ENCODE peak calls at places on chromosomes 3 and 15, in nine cellular contexts. One of them, this sample, is unnamed.

GRCh38 chr3:55160241-55160877 is 232.5 kb upstream of the LRTM1 start:
- DNase-seq in ecto neural progenitor cell: no peak
- DNase-seq in renal cortical epithelial cell: peak; percentile 97
- DNase-seq in HS-27A: peak; percentile 100
- DNase-seq in DMS153: no peak
- DNase-seq in activated CD8-positive, alpha-beta memory T cell treated with anti-CD3 and anti-CD28 coated beads, Interleukin-2, amount 50 U/mL, for 48 hours: no peak
- DNase-seq in astrocyte: peak; percentile 100
- DNase-seq in bronchial epithelial cell: no peak
- DNase-seq in Right ventricle myocardium inferior: no peak
- DNase-seq in this sample: no peak

GRCh38 chr3:39188271-39189149 is 3.9 kb downstream of the XIRP1 start:
- DNase-seq in DMS153: no peak
- DNase-seq in Right ventricle myocardium inferior: no peak
- DNase-seq in renal cortical epithelial cell: no peak
- DNase-seq in activated CD8-positive, alpha-beta memory T cell treated with anti-CD3 and anti-CD28 coated beads, Interleukin-2, amount 50 U/mL, for 48 hours: no peak
- DNase-seq in HS-27A: no peak
- DNase-seq in bronchial epithelial cell: no peak
- DNase-seq in astrocyte: no peak
- DNase-seq in ecto neural progenitor cell: no peak
- DNase-seq in this sample: no peak

GRCh38 chr15:33226559-33227181 is 32.2 kb upstream of the FMN1 start:
- DNase-seq in Right ventricle myocardium inferior: no peak
- DNase-seq in renal cortical epithelial cell: peak; percentile 79
- DNase-seq in bronchial epithelial cell: peak; percentile 75
- DNase-seq in ecto neural progenitor cell: no peak
- DNase-seq in HS-27A: no peak
- DNase-seq in activated CD8-positive, alpha-beta memory T cell treated with anti-CD3 and anti-CD28 coated beads, Interleukin-2, amount 50 U/mL, for 48 hours: peak; percentile 65
- DNase-seq in DMS153: peak; percentile 51
- DNase-seq in astrocyte: peak; percentile 24
- DNase-seq in this sample: peak; percentile 58

GRCh38 chr3:167466961-167467360 is 6.9 kb downstream of the SERPINI2 start:
- DNase-seq in DMS153: no peak
- DNase-seq in renal cortical epithelial cell: no peak
- DNase-seq in ecto neural progenitor cell: no peak
- DNase-seq in Right ventricle myocardium inferior: no peak
- DNase-seq in HS-27A: no peak
- DNase-seq in bronchial epithelial cell: no peak
- DNase-seq in astrocyte: no peak
- DNase-seq in activated CD8-positive, alpha-beta memory T cell treated with anti-CD3 and anti-CD28 coated beads, Interleukin-2, amount 50 U/mL, for 48 hours: no peak
- DNase-seq in this sample: no peak

GRCh38 chr15:47409038-47409437 is 308.3 kb upstream of the SEMA6D start:
- DNase-seq in ecto neural progenitor cell: no peak
- DNase-seq in astrocyte: no peak
- DNase-seq in Right ventricle myocardium inferior: no peak
- DNase-seq in bronchial epithelial cell: no peak
- DNase-seq in DMS153: no peak
- DNase-seq in HS-27A: no peak
- DNase-seq in activated CD8-positive, alpha-beta memory T cell treated with anti-CD3 and anti-CD28 coated beads, Interleukin-2, amount 50 U/mL, for 48 hours: no peak
- DNase-seq in renal cortical epithelial cell: no peak
- DNase-seq in this sample: no peak

GRCh38 chr3:69201658-69202057 is 79.3 kb upstream of the LMOD3 start:
- DNase-seq in ecto neural progenitor cell: no peak
- DNase-seq in bronchial epithelial cell: no peak
- DNase-seq in astrocyte: no peak
- DNase-seq in activated CD8-positive, alpha-beta memory T cell treated with anti-CD3 and anti-CD28 coated beads, Interleukin-2, amount 50 U/mL, for 48 hours: no peak
- DNase-seq in renal cortical epithelial cell: no peak
- DNase-seq in DMS153: peak; percentile 46
- DNase-seq in Right ventricle myocardium inferior: no peak
- DNase-seq in HS-27A: no peak
- DNase-seq in this sample: peak; percentile 42

GRCh38 chr3:73314182-73314951 is 252.9 kb downstream of the EBLN2 start:
- DNase-seq in HS-27A: no peak
- DNase-seq in astrocyte: no peak
- DNase-seq in bronchial epithelial cell: no peak
- DNase-seq in Right ventricle myocardium inferior: no peak
- DNase-seq in activated CD8-positive, alpha-beta memory T cell treated with anti-CD3 and anti-CD28 coated beads, Interleukin-2, amount 50 U/mL, for 48 hours: no peak
- DNase-seq in ecto neural progenitor cell: no peak
- DNase-seq in renal cortical epithelial cell: no peak
- DNase-seq in DMS153: no peak
- DNase-seq in this sample: no peak

GRCh38 chr3:40162616-40163015 is 146.9 kb upstream of the EIF1B start:
- DNase-seq in Right ventricle myocardium inferior: no peak
- DNase-seq in HS-27A: no peak
- DNase-seq in ecto neural progenitor cell: no peak
- DNase-seq in renal cortical epithelial cell: peak; percentile 29
- DNase-seq in DMS153: no peak
- DNase-seq in astrocyte: no peak
- DNase-seq in activated CD8-positive, alpha-beta memory T cell treated with anti-CD3 and anti-CD28 coated beads, Interleukin-2, amount 50 U/mL, for 48 hours: no peak
- DNase-seq in bronchial epithelial cell: peak; percentile 36
- DNase-seq in this sample: no peak

GRCh38 chr3:126971891-126972351 is 11.0 kb upstream of the PLXNA1 start:
- DNase-seq in ecto neural progenitor cell: peak; percentile 67
- DNase-seq in HS-27A: no peak
- DNase-seq in Right ventricle myocardium inferior: peak; percentile 83
- DNase-seq in DMS153: no peak
- DNase-seq in activated CD8-positive, alpha-beta memory T cell treated with anti-CD3 and anti-CD28 coated beads, Interleukin-2, amount 50 U/mL, for 48 hours: no peak
- DNase-seq in renal cortical epithelial cell: peak; percentile 86
- DNase-seq in bronchial epithelial cell: no peak
- DNase-seq in astrocyte: peak; percentile 61
- DNase-seq in this sample: no peak

GRCh38 chr3:42052867-42053351 is 38.2 kb upstream of the TRAK1 start:
- DNase-seq in bronchial epithelial cell: no peak
- DNase-seq in ecto neural progenitor cell: no peak
- DNase-seq in Right ventricle myocardium inferior: no peak
- DNase-seq in HS-27A: no peak
- DNase-seq in astrocyte: no peak
- DNase-seq in activated CD8-positive, alpha-beta memory T cell treated with anti-CD3 and anti-CD28 coated beads, Interleukin-2, amount 50 U/mL, for 48 hours: no peak
- DNase-seq in renal cortical epithelial cell: no peak
- DNase-seq in DMS153: peak; percentile 7
- DNase-seq in this sample: no peak

GRCh38 chr3:2697589-2697988 is 412.6 kb downstream of the IL5RA start:
- DNase-seq in activated CD8-positive, alpha-beta memory T cell treated with anti-CD3 and anti-CD28 coated beads, Interleukin-2, amount 50 U/mL, for 48 hours: no peak
- DNase-seq in bronchial epithelial cell: no peak
- DNase-seq in astrocyte: no peak
- DNase-seq in renal cortical epithelial cell: no peak
- DNase-seq in Right ventricle myocardium inferior: no peak
- DNase-seq in DMS153: no peak
- DNase-seq in ecto neural progenitor cell: no peak
- DNase-seq in HS-27A: no peak
- DNase-seq in this sample: no peak

GRCh38 chr15:99604865-99605264 is 39.1 kb downstream of the MEF2A start:
- DNase-seq in activated CD8-positive, alpha-beta memory T cell treated with anti-CD3 and anti-CD28 coated beads, Interleukin-2, amount 50 U/mL, for 48 hours: no peak
- DNase-seq in ecto neural progenitor cell: no peak
- DNase-seq in bronchial epithelial cell: no peak
- DNase-seq in astrocyte: no peak
- DNase-seq in Right ventricle myocardium inferior: no peak
- DNase-seq in DMS153: no peak
- DNase-seq in renal cortical epithelial cell: peak; percentile 69
- DNase-seq in HS-27A: no peak
- DNase-seq in this sample: no peak

GRCh38 chr3:179446501-179446900 is 4.8 kb downstream of the GNB4 start:
- DNase-seq in bronchial epithelial cell: peak; percentile 35
- DNase-seq in activated CD8-positive, alpha-beta memory T cell treated with anti-CD3 and anti-CD28 coated beads, Interleukin-2, amount 50 U/mL, for 48 hours: no peak
- DNase-seq in astrocyte: no peak
- DNase-seq in DMS153: no peak
- DNase-seq in HS-27A: no peak
- DNase-seq in ecto neural progenitor cell: no peak
- DNase-seq in renal cortical epithelial cell: peak; percentile 40
- DNase-seq in Right ventricle myocardium inferior: no peak
- DNase-seq in this sample: no peak

GRCh38 chr3:51679777-51680176 is 8.7 kb downstream of the TEX264 start:
- DNase-seq in DMS153: no peak
- DNase-seq in astrocyte: no peak
- DNase-seq in ecto neural progenitor cell: no peak
- DNase-seq in HS-27A: no peak
- DNase-seq in Right ventricle myocardium inferior: no peak
- DNase-seq in renal cortical epithelial cell: no peak
- DNase-seq in bronchial epithelial cell: no peak
- DNase-seq in activated CD8-positive, alpha-beta memory T cell treated with anti-CD3 and anti-CD28 coated beads, Interleukin-2, amount 50 U/mL, for 48 hours: no peak
- DNase-seq in this sample: no peak

GRCh38 chr3:156148946-156149348 is 28.6 kb downstream of the KCNAB1 start:
- DNase-seq in activated CD8-positive, alpha-beta memory T cell treated with anti-CD3 and anti-CD28 coated beads, Interleukin-2, amount 50 U/mL, for 48 hours: no peak
- DNase-seq in DMS153: no peak
- DNase-seq in HS-27A: no peak
- DNase-seq in astrocyte: peak; percentile 66
- DNase-seq in ecto neural progenitor cell: no peak
- DNase-seq in renal cortical epithelial cell: no peak
- DNase-seq in Right ventricle myocardium inferior: no peak
- DNase-seq in bronchial epithelial cell: no peak
- DNase-seq in this sample: no peak

GRCh38 chr3:160686955-160687535 is 10.1 kb downstream of the ARL14 start:
- DNase-seq in ecto neural progenitor cell: no peak
- DNase-seq in HS-27A: no peak
- DNase-seq in bronchial epithelial cell: peak; percentile 29
- DNase-seq in astrocyte: no peak
- DNase-seq in activated CD8-positive, alpha-beta memory T cell treated with anti-CD3 and anti-CD28 coated beads, Interleukin-2, amount 50 U/mL, for 48 hours: no peak
- DNase-seq in DMS153: no peak
- DNase-seq in Right ventricle myocardium inferior: no peak
- DNase-seq in renal cortical epithelial cell: no peak
- DNase-seq in this sample: peak; percentile 26

GRCh38 chr3:97479740-97480139 is 284.8 kb upstream of the ARL6 start:
- DNase-seq in bronchial epithelial cell: no peak
- DNase-seq in activated CD8-positive, alpha-beta memory T cell treated with anti-CD3 and anti-CD28 coated beads, Interleukin-2, amount 50 U/mL, for 48 hours: no peak
- DNase-seq in astrocyte: no peak
- DNase-seq in DMS153: no peak
- DNase-seq in Right ventricle myocardium inferior: no peak
- DNase-seq in HS-27A: no peak
- DNase-seq in renal cortical epithelial cell: no peak
- DNase-seq in ecto neural progenitor cell: no peak
- DNase-seq in this sample: no peak

GRCh38 chr3:16512435-16513140 is 911 bp downstream of the RFTN1 start:
- DNase-seq in renal cortical epithelial cell: no peak
- DNase-seq in DMS153: no peak
- DNase-seq in activated CD8-positive, alpha-beta memory T cell treated with anti-CD3 and anti-CD28 coated beads, Interleukin-2, amount 50 U/mL, for 48 hours: peak; percentile 84
- DNase-seq in ecto neural progenitor cell: no peak
- DNase-seq in bronchial epithelial cell: peak; percentile 21
- DNase-seq in HS-27A: no peak
- DNase-seq in astrocyte: no peak
- DNase-seq in Right ventricle myocardium inferior: peak; percentile 73
- DNase-seq in this sample: no peak

GRCh38 chr3:137764001-137764433 is at the start of gene SOX14:
- DNase-seq in activated CD8-positive, alpha-beta memory T cell treated with anti-CD3 and anti-CD28 coated beads, Interleukin-2, amount 50 U/mL, for 48 hours: peak; percentile 49
- DNase-seq in ecto neural progenitor cell: peak; percentile 63
- DNase-seq in HS-27A: no peak
- DNase-seq in astrocyte: no peak
- DNase-seq in DMS153: peak; percentile 52
- DNase-seq in bronchial epithelial cell: no peak
- DNase-seq in renal cortical epithelial cell: no peak
- DNase-seq in Right ventricle myocardium inferior: peak; percentile 37
- DNase-seq in this sample: no peak

GRCh38 chr3:144866504-144866903 is 894.9 kb downstream of the DIPK2A start:
- DNase-seq in Right ventricle myocardium inferior: no peak
- DNase-seq in ecto neural progenitor cell: no peak
- DNase-seq in DMS153: no peak
- DNase-seq in HS-27A: no peak
- DNase-seq in astrocyte: no peak
- DNase-seq in renal cortical epithelial cell: no peak
- DNase-seq in bronchial epithelial cell: no peak
- DNase-seq in activated CD8-positive, alpha-beta memory T cell treated with anti-CD3 and anti-CD28 coated beads, Interleukin-2, amount 50 U/mL, for 48 hours: no peak
- DNase-seq in this sample: no peak

GRCh38 chr3:107753494-107753893 is 230.7 kb downstream of the BBX start:
- DNase-seq in bronchial epithelial cell: peak; percentile 59
- DNase-seq in activated CD8-positive, alpha-beta memory T cell treated with anti-CD3 and anti-CD28 coated beads, Interleukin-2, amount 50 U/mL, for 48 hours: no peak
- DNase-seq in ecto neural progenitor cell: peak; percentile 57
- DNase-seq in renal cortical epithelial cell: peak; percentile 55
- DNase-seq in HS-27A: no peak
- DNase-seq in DMS153: peak; percentile 5
- DNase-seq in Right ventricle myocardium inferior: no peak
- DNase-seq in astrocyte: peak; percentile 10
- DNase-seq in this sample: peak; percentile 21

GRCh38 chr3:42729404-42730145 is 27.0 kb upstream of the HHATL start:
- DNase-seq in bronchial epithelial cell: no peak
- DNase-seq in astrocyte: no peak
- DNase-seq in ecto neural progenitor cell: no peak
- DNase-seq in renal cortical epithelial cell: no peak
- DNase-seq in activated CD8-positive, alpha-beta memory T cell treated with anti-CD3 and anti-CD28 coated beads, Interleukin-2, amount 50 U/mL, for 48 hours: peak; percentile 20
- DNase-seq in HS-27A: no peak
- DNase-seq in DMS153: no peak
- DNase-seq in Right ventricle myocardium inferior: no peak
- DNase-seq in this sample: no peak

GRCh38 chr3:128089135-128089534 is 34.5 kb downstream of the RUVBL1 start:
- DNase-seq in DMS153: no peak
- DNase-seq in astrocyte: no peak
- DNase-seq in HS-27A: no peak
- DNase-seq in ecto neural progenitor cell: no peak
- DNase-seq in bronchial epithelial cell: no peak
- DNase-seq in renal cortical epithelial cell: no peak
- DNase-seq in activated CD8-positive, alpha-beta memory T cell treated with anti-CD3 and anti-CD28 coated beads, Interleukin-2, amount 50 U/mL, for 48 hours: no peak
- DNase-seq in Right ventricle myocardium inferior: no peak
- DNase-seq in this sample: no peak

GRCh38 chr3:28544236-28544635 is 195.6 kb upstream of the AZI2 start:
- DNase-seq in DMS153: no peak
- DNase-seq in ecto neural progenitor cell: no peak
- DNase-seq in bronchial epithelial cell: no peak
- DNase-seq in renal cortical epithelial cell: no peak
- DNase-seq in Right ventricle myocardium inferior: no peak
- DNase-seq in astrocyte: no peak
- DNase-seq in HS-27A: no peak
- DNase-seq in activated CD8-positive, alpha-beta memory T cell treated with anti-CD3 and anti-CD28 coated beads, Interleukin-2, amount 50 U/mL, for 48 hours: no peak
- DNase-seq in this sample: no peak

GRCh38 chr15:38699633-38700230 is 135.1 kb upstream of the RASGRP1 start:
- DNase-seq in ecto neural progenitor cell: peak; percentile 58
- DNase-seq in renal cortical epithelial cell: peak; percentile 74
- DNase-seq in Right ventricle myocardium inferior: no peak
- DNase-seq in activated CD8-positive, alpha-beta memory T cell treated with anti-CD3 and anti-CD28 coated beads, Interleukin-2, amount 50 U/mL, for 48 hours: no peak
- DNase-seq in DMS153: peak; percentile 4
- DNase-seq in HS-27A: no peak
- DNase-seq in astrocyte: no peak
- DNase-seq in bronchial epithelial cell: peak; percentile 67
- DNase-seq in this sample: peak; percentile 29

GRCh38 chr15:73244333-73244732 is 124.4 kb downstream of the HCN4 start:
- DNase-seq in bronchial epithelial cell: peak; percentile 41
- DNase-seq in DMS153: no peak
- DNase-seq in activated CD8-positive, alpha-beta memory T cell treated with anti-CD3 and anti-CD28 coated beads, Interleukin-2, amount 50 U/mL, for 48 hours: no peak
- DNase-seq in astrocyte: no peak
- DNase-seq in HS-27A: no peak
- DNase-seq in ecto neural progenitor cell: no peak
- DNase-seq in renal cortical epithelial cell: peak; percentile 40
- DNase-seq in Right ventricle myocardium inferior: no peak
- DNase-seq in this sample: no peak

This sample was measured in NCI-H774.